ENCODE peak calls at places on chromosomes 1 and 21, in eight cellular contexts. U is omental fat pad, J is left lung, Y is right atrium auricular region, N is WTC11, T is astrocyte of the cerebellum, O is heart left ventricle, X is A549. A is an unnamed sample.

GRCh38 chr1:158212315-158212714 is 31.6 kb downstream of the CD1D start:
- DNase-seq in U (no peak), J (no peak), Y (no peak), N (peak), T (no peak), O (no peak), X (no peak), A (no peak)

GRCh38 chr1:110272045-110272444 is 61.9 kb downstream of the KCNC4 start:
- DNase-seq in U (no peak), J (no peak), Y (no peak), N (no peak), T (no peak), O (no peak), X (no peak), A (no peak)

GRCh38 chr1:114756949-114757454 is 782 bp downstream of the CSDE1 start:
- DNase-seq in U (peak), J (peak), Y (peak), N (peak), T (no peak), O (no peak), X (peak), A (peak)

GRCh38 chr1:86703696-86704455 is 500 bp upstream of the SH3GLB1 start:
- DNase-seq in U (peak), J (no peak), Y (no peak), N (peak), T (no peak), O (no peak), X (no peak), A (no peak)

GRCh38 chr1:74681449-74681848 is 7.9 kb upstream of the ERICH3 start:
- DNase-seq in U (no peak), J (no peak), Y (no peak), N (no peak), T (no peak), O (no peak), X (no peak), A (no peak)

GRCh38 chr1:17538428-17539130 is 919 bp upstream of the ARHGEF10L start:
- DNase-seq in U (no peak), J (no peak), Y (peak), N (peak), T (no peak), O (no peak), X (no peak), A (no peak)

GRCh38 chr1:224300346-224300745 is 29.6 kb downstream of the NVL start:
- DNase-seq in U (no peak), J (no peak), Y (no peak), N (no peak), T (peak), O (no peak), X (peak), A (peak)

GRCh38 chr1:172929006-172929405 is 121.7 kb downstream of the TNFSF18 start:
- DNase-seq in U (no peak), J (no peak), Y (no peak), N (no peak), T (no peak), O (no peak), X (no peak), A (no peak)

GRCh38 chr1:192776998-192777397 is 31.8 kb upstream of the RGS2 start:
- DNase-seq in U (no peak), J (no peak), Y (no peak), N (no peak), T (no peak), O (no peak), X (no peak), A (no peak)

GRCh38 chr21:25280061-25280460 is 327.2 kb downstream of the MRPL39 start:
- DNase-seq in U (no peak), J (no peak), Y (no peak), N (no peak), T (no peak), O (no peak), X (no peak), A (no peak)

GRCh38 chr1:15618685-15619525 is 1.6 kb downstream of the DDI2 start:
- DNase-seq in U (no peak), J (no peak), Y (no peak), N (no peak), T (no peak), O (no peak), X (peak), A (peak)

GRCh38 chr1:71357708-71358107 is 276.9 kb upstream of the ZRANB2 start:
- DNase-seq in U (no peak), J (no peak), Y (no peak), N (peak), T (no peak), O (no peak), X (no peak), A (no peak)

GRCh38 chr21:42200906-42201614 is 17.9 kb upstream of the ABCG1 start:
- DNase-seq in U (no peak), J (no peak), Y (no peak), N (no peak), T (no peak), O (no peak), X (no peak), A (no peak)

GRCh38 chr1:199422206-199422605 is 605.3 kb upstream of the NR5A2 start:
- DNase-seq in U (no peak), J (no peak), Y (no peak), N (peak), T (peak), O (no peak), X (peak), A (peak)

GRCh38 chr1:219304227-219305226 is 130.8 kb downstream of the LYPLAL1 start:
- DNase-seq in U (no peak), J (no peak), Y (no peak), N (no peak), T (no peak), O (peak), X (peak), A (no peak)

GRCh38 chr1:167342846-167343245 is 122.2 kb downstream of the POU2F1 start:
- DNase-seq in U (no peak), J (no peak), Y (no peak), N (no peak), T (no peak), O (no peak), X (peak), A (no peak)

GRCh38 chr1:81703352-81703735 is 97.4 kb upstream of the ADGRL2 start:
- DNase-seq in U (no peak), J (no peak), Y (no peak), N (no peak), T (peak), O (no peak), X (peak), A (no peak)

GRCh38 chr1:14367444-14367843 is 231.0 kb upstream of the KAZN start:
- DNase-seq in U (no peak), J (no peak), Y (no peak), N (no peak), T (no peak), O (no peak), X (no peak), A (no peak)

GRCh38 chr1:43009274-43009673 is 50.6 kb upstream of the SLC2A1 start:
- DNase-seq in U (no peak), J (no peak), Y (no peak), N (no peak), T (no peak), O (no peak), X (no peak), A (no peak)

GRCh38 chr1:110070282-110070967 is at the start of gene ALX3:
- DNase-seq in U (no peak), J (no peak), Y (no peak), N (peak), T (no peak), O (no peak), X (no peak), A (no peak)

GRCh38 chr1:172976222-172977041 is 74.3 kb downstream of the TNFSF18 start:
- DNase-seq in U (no peak), J (no peak), Y (no peak), N (no peak), T (peak), O (no peak), X (peak), A (no peak)

GRCh38 chr1:33324677-33325417 is 3.9 kb upstream of the A3GALT2 start:
- DNase-seq in U (no peak), J (no peak), Y (no peak), N (no peak), T (no peak), O (no peak), X (no peak), A (no peak)

GRCh38 chr1:52460686-52461085 is 56.3 kb downstream of the PRPF38A start:
- DNase-seq in U (no peak), J (no peak), Y (no peak), N (no peak), T (no peak), O (no peak), X (peak), A (no peak)

GRCh38 chr1:3551711-3552110 is 59.6 kb downstream of the MEGF6 start:
- DNase-seq in U (no peak), J (no peak), Y (no peak), N (no peak), T (no peak), O (no peak), X (no peak), A (no peak)

GRCh38 chr1:228734881-228735801 is at the start of gene RHOU:
- DNase-seq in U (peak), J (peak), Y (peak), N (peak), T (no peak), O (peak), X (peak), A (no peak)
- TF ChIP-seq CTCF in U (peak), J (peak), Y (peak), N (peak), T (peak), O (peak), X (peak), A (no peak)

GRCh38 chr1:66480162-66480561 is 53.8 kb upstream of the SGIP1 start:
- DNase-seq in U (no peak), J (no peak), Y (no peak), N (no peak), T (no peak), O (no peak), X (no peak), A (no peak)

GRCh38 chr1:66475940-66476339 is 58.0 kb upstream of the SGIP1 start:
- DNase-seq in U (no peak), J (no peak), Y (no peak), N (peak), T (no peak), O (peak), X (no peak), A (no peak)

GRCh38 chr1:66478116-66478515 is 55.8 kb upstream of the SGIP1 start:
- DNase-seq in U (no peak), J (no peak), Y (no peak), N (no peak), T (no peak), O (no peak), X (peak), A (no peak)

GRCh38 chr1:66476774-66477173 is 57.2 kb upstream of the SGIP1 start:
- DNase-seq in U (no peak), J (no peak), Y (no peak), N (no peak), T (no peak), O (no peak), X (no peak), A (no peak)
- TF ChIP-seq CTCF in U (no peak), J (no peak), Y (no peak), N (no peak), T (no peak), O (no peak), X (no peak), A (no peak)

DNA sequence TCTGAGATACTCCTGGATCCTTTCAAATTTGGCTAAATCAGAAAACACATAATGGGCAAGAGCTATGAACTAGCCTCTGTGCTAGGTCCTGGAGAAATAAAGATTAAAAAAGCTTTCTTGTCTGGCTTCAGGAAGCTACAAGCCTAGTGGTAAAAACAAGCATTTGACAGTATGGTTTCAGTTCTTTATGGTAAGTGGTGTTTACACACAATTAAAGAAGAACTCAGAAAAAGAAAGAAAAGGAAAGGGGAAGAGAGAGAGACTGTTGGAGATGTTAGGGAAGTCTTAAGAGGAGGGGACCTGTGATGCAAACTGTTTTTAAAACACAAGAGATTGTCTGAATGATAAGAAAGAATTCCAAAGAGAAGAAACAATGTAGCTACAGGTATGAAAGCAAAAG is 1.8 kb downstream of the OR10J1 start:
- DNase-seq in U (no peak), J (no peak), Y (no peak), N (no peak), T (no peak), O (no peak), X (no peak), A (no peak)
- TF ChIP-seq CTCF in U (no peak), J (no peak), Y (no peak), N (no peak), T (no peak), O (no peak), X (no peak), A (no peak)

DNA sequence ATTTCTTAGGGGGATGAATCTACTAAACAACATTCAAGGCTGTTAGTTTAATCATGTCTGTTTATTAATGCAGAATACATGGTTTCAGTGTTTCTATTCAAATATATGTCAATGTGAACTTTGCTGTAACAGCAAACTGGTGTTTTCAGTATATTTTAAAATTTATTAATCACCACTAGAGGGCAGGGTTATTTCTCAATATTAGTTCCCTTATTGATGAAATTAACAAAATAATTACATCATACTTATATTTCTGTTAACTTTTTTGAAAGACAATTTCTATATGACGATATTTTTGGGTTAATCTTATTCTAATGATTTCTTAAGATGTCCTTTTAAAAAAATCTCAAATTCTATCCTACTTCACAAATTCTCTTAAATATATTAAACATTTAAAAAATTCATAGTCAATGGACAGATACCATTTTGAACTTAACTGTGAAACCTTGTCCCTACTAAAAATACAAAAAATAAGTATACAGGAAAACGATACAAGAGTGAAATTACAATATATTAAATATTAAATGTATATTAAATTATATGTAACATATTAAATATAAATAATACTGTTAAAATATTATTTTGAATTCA is 1034.1 kb upstream of the PRMT6 start:
- DNase-seq in U (no peak), J (no peak), Y (no peak), N (no peak), T (no peak), O (no peak), X (no peak), A (no peak)
- TF ChIP-seq CTCF in U (no peak), J (peak), Y (peak), N (no peak), T (no peak), O (peak), X (peak), A (peak)

GRCh38 chr1:53592985-53593757 is 134.0 kb downstream of the DMRTB1 start:
- DNase-seq in U (no peak), J (no peak), Y (no peak), N (no peak), T (no peak), O (no peak), X (no peak), A (no peak)
- TF ChIP-seq CTCF in U (no peak), J (no peak), Y (no peak), N (no peak), T (no peak), O (no peak), X (no peak), A (no peak)

DNA sequence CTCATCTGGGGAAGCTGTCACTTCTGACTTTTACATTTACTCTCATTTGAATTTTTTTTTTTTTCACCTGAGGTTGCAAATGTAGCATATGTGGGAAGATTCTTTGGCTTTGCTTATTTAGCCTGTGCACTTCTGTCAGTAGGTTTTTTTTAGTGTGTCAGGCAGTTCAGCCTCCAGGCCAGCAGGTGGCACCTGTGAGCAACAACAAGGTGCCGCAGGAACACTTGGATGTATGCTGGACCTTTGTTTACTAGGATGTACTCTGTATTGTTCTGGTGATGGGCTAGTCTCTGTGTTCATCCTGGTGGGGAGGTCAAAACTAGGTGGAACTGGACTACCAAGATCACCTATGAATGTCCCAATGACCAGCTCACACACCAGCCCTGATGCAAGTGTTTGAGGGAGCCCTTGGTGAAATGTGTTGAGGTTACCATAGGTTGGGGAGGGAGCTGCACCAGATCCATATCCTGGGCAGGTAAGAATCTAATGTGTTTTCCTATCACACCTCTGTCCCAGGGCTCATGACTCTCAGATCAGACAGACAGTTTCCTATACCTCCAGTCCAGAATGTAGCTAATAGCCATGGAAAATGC is 618.2 kb downstream of the BRINP3 start:
- DNase-seq in U (no peak), J (no peak), Y (no peak), N (peak), T (no peak), O (no peak), X (peak), A (no peak)
- TF ChIP-seq CTCF in U (no peak), J (peak), Y (peak), N (peak), T (peak), O (no peak), X (no peak), A (peak)

GRCh38 chr1:90000934-90001676 is 6.2 kb downstream of the ZNF326 start:
- DNase-seq in U (no peak), J (no peak), Y (no peak), N (no peak), T (no peak), O (no peak), X (peak), A (no peak)
- TF ChIP-seq CTCF in U (no peak), J (no peak), Y (no peak), N (no peak), T (peak), O (no peak), X (no peak), A (no peak)

GRCh38 chr1:176741181-176741580 is 278.2 kb downstream of the PAPPA2 start:
- DNase-seq in U (no peak), J (no peak), Y (no peak), N (no peak), T (no peak), O (no peak), X (no peak), A (no peak)

GRCh38 chr1:176744142-176744541 is 281.2 kb downstream of the PAPPA2 start:
- DNase-seq in U (no peak), J (no peak), Y (no peak), N (no peak), T (no peak), O (no peak), X (no peak), A (no peak)

GRCh38 chr1:176745945-176746344 is 283.0 kb downstream of the PAPPA2 start:
- DNase-seq in U (no peak), J (no peak), Y (no peak), N (no peak), T (no peak), O (no peak), X (peak), A (no peak)
- TF ChIP-seq CTCF in U (no peak), J (no peak), Y (peak), N (no peak), T (peak), O (no peak), X (no peak), A (no peak)

A was measured in AG09319.